ENCODE peak calls at places on chromosomes 4 and X, in ten cellular contexts. P is ovary, F is upper lobe of left lung, J is sigmoid colon, H is K562, V is suprapubic skin, E is A549, I is GM12878, Y is esophagus muscularis mucosa, X is tibial nerve. W is an unnamed sample.

GRCh38 chr4:151736367-151736766 is 24.4 kb downstream of the GATB start:
- DNase-seq in P (no peak), F (no peak), J (no peak), H (no peak), V (no peak), E (no peak), I (no peak), Y (no peak), X (no peak), W (no peak)

GRCh38 chr4:41531561-41532245 is 6.3 kb upstream of the LIMCH1 start:
- DNase-seq in P (no peak), F (no peak), J (no peak), H (no peak), V (no peak), E (no peak), I (no peak), Y (no peak), X (no peak), W (no peak)

GRCh38 chr4:53591372-53591892 is at the start of gene LNX1:
- DNase-seq in P (no peak), F (peak; percentile 92), J (no peak), H (peak; percentile 65), V (peak; percentile 83), E (no peak), I (no peak), Y (peak; percentile 21), X (no peak), W (peak; percentile 96)

GRCh38 chr4:20341121-20341758 is 89.5 kb downstream of the SLIT2 start:
- DNase-seq in P (no peak), F (no peak), J (no peak), H (no peak), V (no peak), E (no peak), I (no peak), Y (no peak), X (no peak), W (no peak)

GRCh38 chr4:114282937-114283336 is 303.5 kb upstream of the ARSJ start:
- DNase-seq in P (no peak), F (no peak), J (no peak), H (no peak), V (no peak), E (no peak), I (no peak), Y (no peak), X (no peak), W (no peak)

GRCh38 chr4:73776363-73776762 is 36.0 kb downstream of the CXCL8 start:
- DNase-seq in P (peak; percentile 37), F (peak; percentile 29), J (peak; percentile 68), H (peak; percentile 65), V (no peak), E (no peak), I (no peak), Y (no peak), X (peak; percentile 50), W (peak; percentile 44)

GRCh38 chrX:128728943-128729342 is 676.7 kb upstream of the ACTRT1 start:
- DNase-seq in P (no peak), F (no peak), J (no peak), H (no peak), V (no peak), E (no peak), I (no peak), Y (no peak), X (no peak), W (no peak)

GRCh38 chr4:99815597-99816011 is 1.0 kb upstream of the DAPP1 start:
- DNase-seq in P (no peak), F (peak; percentile 88), J (no peak), H (no peak), V (no peak), E (no peak), I (no peak), Y (no peak), X (no peak), W (peak; percentile 77)

GRCh38 chr4:102554482-102554881 is 53.3 kb downstream of the NFKB1 start:
- DNase-seq in P (peak; percentile 22), F (no peak), J (peak; percentile 72), H (no peak), V (no peak), E (no peak), I (no peak), Y (no peak), X (no peak), W (no peak)

GRCh38 chrX:68018248-68019203 is 414.8 kb downstream of the OPHN1 start:
- DNase-seq in P (no peak), F (peak; percentile 22), J (no peak), H (peak; percentile 23), V (no peak), E (no peak), I (no peak), Y (no peak), X (no peak), W (no peak)

GRCh38 chr4:7430368-7430964 is 4.3 kb downstream of the PSAPL1 start:
- DNase-seq in P (peak; percentile 4), F (no peak), J (peak; percentile 57), H (no peak), V (peak; percentile 72), E (no peak), I (no peak), Y (no peak), X (no peak), W (peak; percentile 24)

GRCh38 chr4:7431696-7432530 is 2.8 kb downstream of the PSAPL1 start:
- DNase-seq in P (no peak), F (peak; percentile 59), J (peak; percentile 52), H (no peak), V (peak; percentile 76), E (no peak), I (no peak), Y (no peak), X (no peak), W (peak; percentile 68)

GRCh38 chr4:7429601-7430078 is 5.1 kb downstream of the PSAPL1 start:
- DNase-seq in P (peak; percentile 9), F (peak; percentile 19), J (peak; percentile 43), H (no peak), V (peak; percentile 60), E (no peak), I (no peak), Y (no peak), X (peak; percentile 12), W (peak; percentile 17)

GRCh38 chr4:7432531-7433375 is 2.0 kb downstream of the PSAPL1 start:
- DNase-seq in P (no peak), F (no peak), J (peak; percentile 63), H (no peak), V (no peak), E (no peak), I (no peak), Y (no peak), X (no peak), W (no peak)

DNA sequence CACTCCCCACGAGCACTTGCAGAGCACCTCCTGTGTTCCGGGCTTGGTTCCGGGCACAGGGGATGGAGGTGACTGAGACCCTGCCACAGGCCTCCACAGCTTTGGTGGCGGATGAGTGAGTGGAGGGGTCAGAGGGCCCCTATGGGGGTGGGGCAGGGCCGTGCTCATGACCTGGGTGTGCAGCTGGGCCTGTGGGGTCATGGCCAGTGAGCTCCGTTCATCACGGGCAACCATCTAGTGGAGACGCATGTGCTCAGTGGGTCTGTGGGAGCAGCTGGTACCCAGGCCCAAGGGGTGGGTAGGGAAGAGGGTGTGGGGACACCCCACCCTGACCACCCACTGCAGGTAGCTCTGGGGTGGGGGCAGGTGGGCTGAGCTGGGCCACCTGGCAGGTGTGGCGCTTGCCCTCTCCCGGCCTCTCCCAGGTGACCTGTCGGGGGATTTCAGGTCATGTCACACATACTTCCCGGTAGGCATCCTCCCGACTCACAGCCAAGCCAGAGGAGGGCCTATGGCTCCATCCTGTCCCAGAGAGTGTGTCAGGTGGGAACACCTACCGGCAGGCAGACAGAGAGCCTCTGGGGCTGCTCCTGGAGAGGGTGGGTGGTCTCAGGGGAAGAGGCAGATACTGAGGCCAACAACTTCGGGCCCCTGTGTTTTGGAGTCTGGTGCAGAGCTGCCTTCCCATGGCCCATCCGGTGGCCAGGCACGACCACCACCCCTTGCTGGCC is 3.6 kb downstream of the PSAPL1 start:
- DNase-seq in P (peak; percentile 12), F (no peak), J (peak; percentile 62), H (no peak), V (peak; percentile 68), E (no peak), I (no peak), Y (no peak), X (no peak), W (peak; percentile 17)
- H3K4me1 ChIP-seq in P (peaks cover 10% of the 10 kb centered on the region), F (peaks cover 3% of the 10 kb centered on the region), J (no peaks in the 10 kb centered on the region), H (no peaks in the 10 kb centered on the region), V (peaks cover 4% of the 10 kb centered on the region), E (peaks cover 32% of the 10 kb centered on the region), I (no peaks in the 10 kb centered on the region), Y (peaks cover 27% of the 10 kb centered on the region), X (no peaks in the 10 kb centered on the region), W (no peaks in the 10 kb centered on the region)

DNA sequence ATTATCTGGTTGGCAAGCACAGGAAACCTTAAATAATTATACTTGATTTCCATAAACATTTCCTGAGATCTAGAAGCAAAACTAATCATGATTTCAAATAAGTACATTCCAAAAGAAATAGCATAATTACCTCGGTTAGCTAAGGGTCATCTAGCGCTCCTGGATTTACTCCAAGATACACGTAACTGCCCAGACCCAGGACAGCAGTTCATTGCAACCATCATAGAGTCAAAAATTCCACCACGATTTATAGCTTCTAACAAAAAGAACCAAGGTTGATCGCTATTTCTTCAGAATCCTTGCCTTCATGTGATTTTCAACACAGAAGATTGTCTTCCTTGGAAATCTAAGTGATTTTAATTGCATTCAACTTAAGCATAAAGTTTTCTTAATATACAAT is 1235.5 kb upstream of the TENM3 start:
- DNase-seq in P (no peak), F (no peak), J (no peak), H (no peak), V (no peak), E (no peak), I (no peak), Y (peak; percentile 37), X (no peak), W (no peak)
- TF ChIP-seq EP300 in P (no peak), F (no peak), J (no peak), H (no peak), V (no peak), E (no peak), I (no peak), Y (no peak), X (no peak), W (no peak)

DNA sequence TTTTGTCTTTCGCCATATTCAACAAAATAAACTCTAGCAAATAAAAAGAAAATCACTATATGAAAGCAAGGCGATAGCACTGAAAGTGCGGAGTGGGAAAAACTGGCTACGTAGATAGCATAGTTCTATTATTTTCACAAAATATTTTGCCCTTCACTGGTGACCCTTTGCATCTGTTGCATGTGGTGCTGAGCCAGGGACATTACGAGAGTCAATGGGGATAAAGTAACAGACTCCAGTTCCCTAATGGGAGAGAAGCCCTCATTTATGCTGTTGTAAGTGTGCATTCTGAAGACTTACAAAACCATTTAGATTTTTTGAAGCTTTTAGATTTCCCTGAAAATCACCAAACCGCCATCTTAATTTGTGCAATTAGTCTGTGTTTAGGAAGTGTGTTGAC is 501.6 kb downstream of the PPARGC1A start:
- DNase-seq in P (no peak), F (no peak), J (no peak), H (no peak), V (no peak), E (no peak), I (no peak), Y (no peak), X (no peak), W (no peak)
- H3K4me1 ChIP-seq in P (peaks cover 2% of the 10 kb centered on the region), F (no peaks in the 10 kb centered on the region), J (no peaks in the 10 kb centered on the region), H (no peaks in the 10 kb centered on the region), V (no peaks in the 10 kb centered on the region), E (no peaks in the 10 kb centered on the region), I (no peaks in the 10 kb centered on the region), Y (no peaks in the 10 kb centered on the region), X (no peaks in the 10 kb centered on the region), W (no peaks in the 10 kb centered on the region)

GRCh38 chr4:16075061-16075460 is 8.8 kb downstream of the PROM1 start:
- DNase-seq in P (no peak), F (no peak), J (no peak), H (no peak), V (no peak), E (no peak), I (no peak), Y (peak; percentile 12), X (no peak), W (no peak)
- TF ChIP-seq EP300 in P (no peak), F (no peak), J (no peak), H (no peak), V (no peak), E (no peak), I (no peak), Y (no peak), X (no peak), W (no peak)